ENCODE peak calls at places on chromosomes 1 and 21, in eight cellular contexts. W is EH, E is HTR-8/SVneo, S is tibial artery, H is NCI-H510A, O is COR-L47, G is T-helper 2 cell, X is GM20000. N is an unnamed sample.

GRCh38 chr1:206923009-206923960 is 1.5 kb upstream of the FCMR start:
- DNase-seq in W (no peak), O (no peak), E (no peak), S (no peak), G (peak), X (peak), H (no peak), N (no peak)

GRCh38 chr1:183241446-183241845 is 55.4 kb downstream of the LAMC2 start:
- DNase-seq in S (no peak), W (peak), G (no peak), E (no peak), O (no peak), H (no peak), X (no peak), N (no peak)

GRCh38 chr1:31501505-31501904 is 74.8 kb upstream of the TINAGL1 start:
- DNase-seq in E (no peak), W (no peak), H (no peak), O (no peak), S (no peak), X (no peak), G (no peak), N (no peak)

GRCh38 chr21:31872452-31873274 is at the start of gene HUNK:
- DNase-seq in E (no peak), S (no peak), G (no peak), W (peak), O (peak), X (peak), H (peak), N (peak)

GRCh38 chr1:6035265-6035664 is 10.4 kb upstream of the KCNAB2 start:
- DNase-seq in H (no peak), O (no peak), G (no peak), X (no peak), W (no peak), E (no peak), S (no peak), N (no peak)

GRCh38 chr1:236603896-236604217 is 459 bp downstream of the HEATR1 start:
- DNase-seq in X (no peak), S (no peak), G (no peak), H (no peak), O (no peak), W (peak), E (no peak), N (no peak)

GRCh38 chr1:151972533-151973270 is 21.0 kb downstream of the S100A10 start:
- DNase-seq in O (no peak), E (no peak), H (no peak), W (peak), S (no peak), G (no peak), X (no peak), N (no peak)

GRCh38 chr1:31736675-31737074 is 27.5 kb downstream of the ADGRB2 start:
- DNase-seq in W (no peak), O (peak), X (no peak), G (peak), H (no peak), S (no peak), E (no peak), N (no peak)

GRCh38 chr1:56146449-56146848 is 432.9 kb downstream of the PLPP3 start:
- DNase-seq in O (no peak), W (peak), G (no peak), H (no peak), E (no peak), S (no peak), X (no peak), N (no peak)

GRCh38 chr1:163410073-163410522 is 88.3 kb downstream of the NUF2 start:
- DNase-seq in X (peak), O (peak), S (no peak), W (peak), G (no peak), H (peak), E (peak), N (no peak)

GRCh38 chr21:33059319-33059894 is 10.5 kb upstream of the OLIG1 start:
- DNase-seq in E (no peak), S (no peak), O (no peak), W (no peak), H (no peak), G (no peak), X (no peak), N (peak)

GRCh38 chr1:203273206-203273868 is 32.0 kb upstream of the BTG2 start:
- DNase-seq in H (peak), O (peak), W (peak), X (peak), E (peak), S (peak), G (peak), N (peak)

GRCh38 chr21:46110499-46111192 is 12.7 kb downstream of the COL6A2 start:
- DNase-seq in O (no peak), E (no peak), H (no peak), S (peak), G (no peak), X (no peak), W (no peak), N (peak)

GRCh38 chr1:228009828-228010775 is 3.3 kb downstream of the WNT3A start:
- DNase-seq in X (no peak), H (no peak), O (no peak), S (peak), G (no peak), E (no peak), W (no peak), N (no peak)

GRCh38 chr1:217089239-217090014 is 366.2 kb upstream of the ESRRG start:
- DNase-seq in X (no peak), E (peak), S (no peak), G (no peak), O (peak), W (peak), H (peak), N (peak)

GRCh38 chr1:21022279-21023040 is 154.2 kb downstream of the EIF4G3 start:
- DNase-seq in H (peak), O (peak), E (peak), X (peak), G (no peak), S (peak), W (peak), N (no peak)

GRCh38 chr1:30183006-30183405 is 540.4 kb downstream of the MATN1 start:
- DNase-seq in H (no peak), E (no peak), W (no peak), S (no peak), O (no peak), X (no peak), G (no peak), N (no peak)

GRCh38 chr1:109274533-109275476 is 8.1 kb downstream of the PSRC1 start:
- DNase-seq in E (no peak), W (peak), X (no peak), O (peak), S (no peak), H (peak), G (no peak), N (peak)

GRCh38 chr1:239718997-239719628 is 332.7 kb downstream of the CHRM3 start:
- DNase-seq in E (no peak), W (no peak), X (no peak), G (no peak), O (no peak), S (no peak), H (no peak), N (no peak)

GRCh38 chr1:67791686-67792475 is 41.4 kb downstream of the GNG12 start:
- DNase-seq in G (no peak), W (peak), H (no peak), X (no peak), S (no peak), E (peak), O (no peak), N (no peak)

GRCh38 chr1:8512504-8512903 is 194.6 kb downstream of the SLC45A1 start:
- DNase-seq in H (no peak), O (no peak), E (no peak), S (no peak), W (no peak), X (no peak), G (no peak), N (no peak)